ENCODE peak calls at places on chromosomes 13 and 19, in nine cellular contexts. X is fibroblast of mammary gland; P is CD8-positive, alpha-beta T cell; O is mucosa of descending colon; D is PC-9; A is heart left ventricle; K is natural killer cell; R is HepG2; B is cardiac muscle cell. Z is an unnamed sample.

GRCh38 chr13:26561636-26562537 is 4.4 kb downstream of the WASF3 start:
- DNase-seq in X (peak), P (no peak), O (no peak), D (no peak), A (no peak), K (no peak), R (peak), B (peak), Z (peak)

GRCh38 chr19:34994643-34995471 is 5.3 kb upstream of the GRAMD1A start:
- DNase-seq in X (no peak), P (no peak), O (peak), D (peak), A (no peak), K (no peak), R (peak), B (no peak), Z (no peak)

GRCh38 chr19:17687141-17687856 is 855 bp downstream of the UNC13A start:
- DNase-seq in X (no peak), P (no peak), O (no peak), D (no peak), A (no peak), K (no peak), R (no peak), B (no peak), Z (no peak)

GRCh38 chr13:27065582-27065981 is 106.0 kb downstream of the USP12 start:
- DNase-seq in X (no peak), P (no peak), O (no peak), D (no peak), A (no peak), K (no peak), R (no peak), B (no peak), Z (no peak)

GRCh38 chr19:10290439-10290875 is 705 bp downstream of the ICAM5 start:
- DNase-seq in X (no peak), P (no peak), O (no peak), D (no peak), A (peak), K (no peak), R (no peak), B (no peak), Z (peak)

GRCh38 chr19:16113727-16114126 is 2.0 kb downstream of the RAB8A start:
- DNase-seq in X (no peak), P (no peak), O (no peak), D (no peak), A (no peak), K (no peak), R (no peak), B (no peak), Z (no peak)

GRCh38 chr19:11168568-11168967 is 13.0 kb upstream of the SPC24 start:
- DNase-seq in X (peak), P (no peak), O (no peak), D (peak), A (no peak), K (no peak), R (no peak), B (peak), Z (peak)

GRCh38 chr19:6020166-6020967 is 42.4 kb upstream of the RANBP3 start:
- DNase-seq in X (no peak), P (no peak), O (peak), D (no peak), A (no peak), K (no peak), R (peak), B (peak), Z (no peak)

GRCh38 chr19:14089412-14089661 is 1.2 kb downstream of the SAMD1 start:
- DNase-seq in X (peak), P (no peak), O (no peak), D (no peak), A (no peak), K (no peak), R (no peak), B (peak), Z (no peak)

GRCh38 chr13:37685206-37685605 is 86.6 kb upstream of the POSTN start:
- DNase-seq in X (no peak), P (no peak), O (no peak), D (no peak), A (no peak), K (no peak), R (no peak), B (no peak), Z (no peak)

GRCh38 chr13:49610176-49610575 is 18.1 kb upstream of the ARL11 start:
- DNase-seq in X (no peak), P (no peak), O (no peak), D (no peak), A (no peak), K (no peak), R (no peak), B (no peak), Z (no peak)

GRCh38 chr13:45537506-45537905 is 72.8 kb downstream of the COG3 start:
- DNase-seq in X (peak), P (no peak), O (no peak), D (no peak), A (no peak), K (no peak), R (no peak), B (no peak), Z (no peak)

GRCh38 chr19:45809643-45810159 is 5.4 kb downstream of the RSPH6A start:
- DNase-seq in X (peak), P (no peak), O (no peak), D (peak), A (no peak), K (no peak), R (no peak), B (peak), Z (peak)

GRCh38 chr13:26965976-26966375 is 205.4 kb upstream of the GPR12 start:
- DNase-seq in X (peak), P (no peak), O (no peak), D (no peak), A (peak), K (no peak), R (no peak), B (peak), Z (no peak)

GRCh38 chr19:5184930-5185329 is 155.7 kb downstream of the PTPRS start:
- DNase-seq in X (no peak), P (no peak), O (no peak), D (no peak), A (no peak), K (no peak), R (no peak), B (no peak), Z (no peak)

GRCh38 chr13:62767473-62767872 is 1351.8 kb upstream of the PCDH20 start:
- DNase-seq in X (no peak), P (no peak), O (no peak), D (no peak), A (no peak), K (no peak), R (no peak), B (no peak), Z (no peak)

GRCh38 chr19:38869836-38870607 is 8.1 kb downstream of the RINL start:
- DNase-seq in X (peak), P (peak), O (peak), D (no peak), A (peak), K (peak), R (no peak), B (peak), Z (peak)

GRCh38 chr19:46981296-46981695 is 38.3 kb upstream of the NPAS1 start:
- DNase-seq in X (no peak), P (no peak), O (peak), D (no peak), A (no peak), K (no peak), R (no peak), B (no peak), Z (no peak)

GRCh38 chr13:100434010-100434763 is 154.4 kb downstream of the GGACT start:
- DNase-seq in X (peak), P (no peak), O (no peak), D (peak), A (no peak), K (no peak), R (peak), B (peak), Z (peak)

GRCh38 chr19:748274-748598 is 2.7 kb upstream of the MISP start:
- DNase-seq in X (no peak), P (no peak), O (peak), D (no peak), A (no peak), K (no peak), R (no peak), B (no peak), Z (no peak)

DNA sequence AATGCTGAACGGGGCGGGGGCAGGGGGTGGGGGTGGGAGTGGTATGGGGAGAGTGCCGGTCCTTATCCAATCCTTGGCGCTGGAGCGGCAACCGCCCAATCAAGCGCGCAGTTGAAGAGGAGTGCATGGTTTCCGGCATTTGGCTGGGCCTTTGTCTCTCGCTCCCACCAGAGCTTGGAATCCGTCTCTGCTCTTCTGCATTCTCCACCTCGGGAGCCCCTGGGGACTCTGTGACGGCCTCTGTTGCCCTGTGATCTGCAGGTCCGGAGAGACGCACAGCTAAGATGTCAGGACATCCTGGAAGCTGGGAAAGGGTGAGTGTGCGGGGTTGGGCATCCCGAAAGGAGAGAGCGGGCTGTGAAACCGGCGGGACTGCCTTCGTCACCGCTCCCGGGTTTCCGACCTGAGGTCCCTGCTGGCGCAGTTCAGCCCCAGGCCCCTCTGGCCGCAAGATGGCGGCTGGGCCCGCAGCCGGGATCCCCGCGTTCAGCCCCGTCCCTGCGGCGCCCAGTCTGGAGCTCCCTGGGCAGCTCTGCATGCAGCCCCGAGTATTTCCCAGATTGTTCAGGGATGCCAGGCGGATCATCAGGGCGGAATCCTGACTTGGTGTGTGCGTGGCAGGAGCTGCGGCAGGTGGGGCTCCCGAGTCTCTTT is 53.6 kb upstream of the ZNF254 start:
- DNase-seq in X (peak), P (peak), O (peak), D (peak), A (peak), K (peak), R (peak), B (peak), Z (peak)
- TF ChIP-seq CTCF in X (no peak), P (no peak), O (no peak), D (no peak), A (no peak), K (no peak), R (peak), B (peak), Z (peak)

GRCh38 chr13:47126432-47126831 is 229.6 kb upstream of the HTR2A start:
- DNase-seq in X (peak), P (no peak), O (no peak), D (no peak), A (no peak), K (no peak), R (no peak), B (peak), Z (no peak)
- TF ChIP-seq CTCF in X (peak), P (no peak), O (no peak), D (no peak), A (no peak), K (no peak), R (no peak), B (peak), Z (no peak)

DNA sequence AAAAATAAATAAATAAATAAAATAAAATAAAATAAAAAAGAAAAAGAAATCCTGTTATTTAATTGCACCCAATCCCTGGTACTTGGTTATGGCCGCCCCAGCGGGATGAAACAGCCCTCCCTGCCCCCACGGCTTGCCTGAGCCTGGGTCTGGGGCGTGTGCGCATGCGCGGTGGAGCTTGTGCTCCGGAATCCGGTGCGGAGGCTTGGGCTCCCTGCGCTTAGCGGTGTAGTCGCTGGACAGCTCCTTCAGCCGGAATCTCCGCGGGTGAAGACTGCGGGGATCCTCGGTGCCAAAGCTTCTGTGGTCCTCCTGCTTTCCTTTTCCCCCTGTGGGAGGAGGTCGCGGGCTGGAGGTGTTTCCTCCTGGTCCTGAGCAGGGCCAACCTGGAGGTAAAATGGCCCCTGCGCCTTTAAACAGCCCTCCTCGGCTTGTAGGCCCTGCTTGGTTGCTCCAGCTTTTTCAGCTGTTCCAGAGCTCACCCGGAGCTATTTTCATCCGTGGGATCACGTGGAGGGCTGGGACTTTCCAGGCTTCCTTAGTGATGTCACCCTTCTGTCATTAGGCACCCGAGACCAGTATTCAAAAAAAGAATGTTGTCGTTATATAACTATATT is at the start of gene PLA2G4C:
- DNase-seq in X (peak), P (peak), O (peak), D (peak), A (peak), K (peak), R (peak), B (peak), Z (peak)
- TF ChIP-seq CTCF in X (no peak), P (no peak), O (no peak), D (no peak), A (no peak), K (no peak), R (peak), B (no peak), Z (peak)

DNA sequence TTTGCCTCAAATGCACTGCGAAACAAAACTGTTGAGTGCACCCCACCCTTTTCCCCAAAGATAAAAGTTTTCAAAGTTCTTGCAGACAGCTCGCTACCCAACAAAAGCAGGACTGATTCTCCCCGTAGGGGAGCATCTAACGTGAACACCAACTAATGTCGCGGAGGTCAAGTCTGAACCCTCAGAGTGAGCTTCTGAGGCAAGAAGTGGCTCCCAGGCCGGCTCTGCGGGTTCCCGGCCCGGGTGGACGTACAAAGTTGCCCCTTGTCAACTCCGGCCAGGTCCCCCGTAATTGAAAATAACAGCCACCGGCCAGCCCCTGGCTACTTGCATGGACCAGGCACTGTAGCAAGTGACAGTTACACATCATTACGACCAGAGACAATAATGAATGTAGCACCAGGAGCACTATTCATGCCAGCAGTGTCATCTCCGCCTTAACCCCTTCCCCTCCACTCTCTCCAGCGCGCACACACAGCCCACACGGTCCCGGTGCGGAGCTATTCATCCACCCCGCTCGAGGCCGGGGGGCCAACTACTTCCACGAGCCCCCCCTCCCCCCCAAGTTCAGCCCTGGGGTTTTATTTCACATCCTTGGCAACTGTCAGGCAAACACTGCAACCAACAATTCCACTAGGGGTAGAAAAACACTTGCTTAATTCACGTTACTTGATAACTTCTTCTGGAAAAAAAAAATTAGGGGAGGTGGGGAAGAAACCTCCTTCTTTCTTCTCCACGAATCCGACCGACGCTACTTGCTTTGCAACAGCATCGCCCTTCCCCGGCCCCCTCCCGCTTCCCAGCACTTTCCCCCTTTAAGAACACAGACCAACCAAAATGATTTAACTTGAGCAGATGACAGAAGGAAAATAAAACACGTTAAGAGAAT is 1.2 kb downstream of the KLF12 start:
- DNase-seq in X (no peak), P (peak), O (peak), D (no peak), A (peak), K (peak), R (no peak), B (peak), Z (peak)
- TF ChIP-seq CTCF in X (no peak), P (no peak), O (no peak), D (no peak), A (no peak), K (no peak), R (no peak), B (no peak), Z (no peak)

GRCh38 chr13:44273991-44274810 is 99.4 kb upstream of the SERP2 start:
- DNase-seq in X (peak), P (peak), O (no peak), D (peak), A (no peak), K (peak), R (no peak), B (peak), Z (peak)
- TF ChIP-seq CTCF in X (no peak), P (no peak), O (no peak), D (no peak), A (no peak), K (no peak), R (no peak), B (no peak), Z (no peak)

GRCh38 chr19:40235238-40236025 is 8.9 kb upstream of the CCNP start:
- DNase-seq in X (no peak), P (no peak), O (no peak), D (no peak), A (no peak), K (no peak), R (no peak), B (no peak), Z (no peak)
- TF ChIP-seq CTCF in X (no peak), P (no peak), O (no peak), D (no peak), A (no peak), K (no peak), R (peak), B (no peak), Z (peak)

GRCh38 chr13:52711277-52711676 is 28.3 kb downstream of the CNMD start:
- DNase-seq in X (no peak), P (no peak), O (no peak), D (no peak), A (no peak), K (no peak), R (no peak), B (no peak), Z (no peak)

GRCh38 chr13:52703482-52703881 is 36.1 kb downstream of the CNMD start:
- DNase-seq in X (no peak), P (no peak), O (no peak), D (no peak), A (no peak), K (no peak), R (no peak), B (no peak), Z (no peak)

GRCh38 chr13:52706074-52706473 is 33.5 kb downstream of the CNMD start:
- DNase-seq in X (no peak), P (no peak), O (no peak), D (no peak), A (no peak), K (no peak), R (no peak), B (no peak), Z (no peak)

GRCh38 chr13:52701728-52702480 is 37.7 kb downstream of the CNMD start:
- DNase-seq in X (no peak), P (no peak), O (no peak), D (no peak), A (no peak), K (no peak), R (no peak), B (no peak), Z (no peak)

DNA sequence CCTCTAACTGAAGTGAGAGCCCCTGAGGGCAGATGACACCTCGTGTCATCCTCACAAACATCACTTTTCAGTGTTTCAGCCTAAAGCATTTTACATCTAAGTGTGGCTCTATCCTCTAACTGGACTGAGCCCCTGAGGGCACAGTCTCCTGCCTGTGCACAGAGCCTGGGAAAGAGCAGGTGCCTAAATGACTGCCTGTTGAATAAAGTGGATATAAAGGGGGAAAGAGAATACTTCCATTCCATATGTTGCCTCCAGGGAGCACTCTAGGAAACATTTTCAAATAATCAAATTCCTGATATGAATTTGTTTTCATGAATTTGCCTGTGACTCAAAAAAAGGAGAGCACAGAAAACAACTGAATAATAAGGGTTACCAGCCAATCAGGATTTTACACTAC is 32.2 kb downstream of the CNMD start:
- DNase-seq in X (no peak), P (no peak), O (no peak), D (no peak), A (no peak), K (no peak), R (no peak), B (peak), Z (peak)
- TF ChIP-seq CTCF in X (peak), P (no peak), O (no peak), D (no peak), A (no peak), K (no peak), R (no peak), B (no peak), Z (peak)